ENCODE peak calls at places on chromosomes 4 and X, in six cellular contexts. H is aorta, T is PC-9, Q is NT2/D1, F is IMR-90, C is GM23248. G is an unnamed sample.

GRCh38 chr4:154714339-154715040 is 29.3 kb upstream of the LRAT start:
- DNase-seq in H (no peak), F (no peak), Q (no peak), T (no peak), C (no peak), G (no peak)

GRCh38 chr4:173009129-173009823 is 159.3 kb upstream of the GALNT7 start:
- DNase-seq in Q (no peak), H (no peak), T (no peak), C (no peak), F (peak; percentile 76), G (no peak)

GRCh38 chr4:37956941-37957340 is 3.3 kb upstream of the PTTG2 start:
- DNase-seq in Q (no peak), H (no peak), F (no peak), C (no peak), T (no peak), G (no peak)

GRCh38 chr4:20890752-20891151 is 190.5 kb downstream of the PACRGL start:
- DNase-seq in H (no peak), F (no peak), C (peak; percentile 5), T (no peak), Q (no peak), G (no peak)

GRCh38 chr4:14130551-14130950 is 503.0 kb upstream of the BOD1L1 start:
- DNase-seq in F (peak; percentile 58), T (no peak), H (no peak), C (peak; percentile 68), Q (no peak), G (no peak)

GRCh38 chrX:11899091-11899490 is 141.1 kb downstream of the MSL3 start:
- DNase-seq in T (peak; percentile 89), Q (no peak), H (no peak), C (no peak), F (no peak), G (no peak)

GRCh38 chrX:74656079-74656745 is 41.8 kb upstream of the RLIM start:
- DNase-seq in Q (peak; percentile 3), F (peak; percentile 27), C (peak; percentile 45), T (no peak), H (no peak), G (peak; percentile 30)

GRCh38 chrX:21831496-21831895 is 7.9 kb upstream of the MBTPS2 start:
- DNase-seq in H (no peak), T (no peak), Q (no peak), F (no peak), C (no peak), G (no peak)

GRCh38 chr4:153573881-153574807 is 108.0 kb downstream of the TMEM131L start:
- DNase-seq in H (peak; percentile 76), T (peak; percentile 57), C (peak; percentile 87), F (peak; percentile 88), Q (no peak), G (peak; percentile 64)

GRCh38 chrX:47846070-47846469 is 9.4 kb downstream of the ZNF81 start:
- DNase-seq in H (no peak), C (no peak), Q (no peak), T (no peak), F (no peak), G (no peak)

DNA sequence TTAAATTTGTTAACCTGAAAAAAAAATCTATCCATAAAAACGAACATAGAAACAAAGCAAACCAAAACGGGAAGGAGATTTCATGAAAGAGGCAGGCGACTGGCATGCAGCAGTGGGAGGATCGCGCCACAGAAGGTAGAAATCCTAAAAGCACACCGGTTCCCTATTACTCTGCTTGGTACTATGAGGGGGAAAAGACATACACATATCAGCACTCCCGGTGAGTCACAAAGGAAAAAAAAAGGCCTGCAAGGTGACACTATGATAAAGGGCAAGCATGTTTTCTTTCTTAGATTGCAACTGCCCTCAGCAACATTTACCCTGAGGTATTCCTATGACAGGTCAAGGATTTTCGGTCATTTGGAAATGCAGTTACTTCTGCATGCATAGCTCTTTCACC is 60.6 kb upstream of the NAP1L5 start:
- DNase-seq in Q (no peak), C (no peak), H (no peak), T (peak; percentile 38), F (peak; percentile 23), G (no peak)
- H3K4me3 ChIP-seq in Q (no peak overlapping the region), C (no peak overlapping the region), H (no peak overlapping the region), T (no peak overlapping the region), F (no peak overlapping the region), G (no peak overlapping the region)

GRCh38 chrX:100829730-100830129 is 9.5 kb downstream of the CSTF2 start:
- DNase-seq in C (peak; percentile 27), H (no peak), T (no peak), Q (no peak), F (peak; percentile 77), G (no peak)
- H3K36me3 ChIP-seq in C (peaks cover 12% of the 10 kb centered on the region), H (peaks cover 2% of the 10 kb centered on the region), T (peaks cover 6% of the 10 kb centered on the region), Q (peaks cover 81% of the 10 kb centered on the region), F (peaks cover 7% of the 10 kb centered on the region), G (peaks cover 9% of the 10 kb centered on the region)

DNA sequence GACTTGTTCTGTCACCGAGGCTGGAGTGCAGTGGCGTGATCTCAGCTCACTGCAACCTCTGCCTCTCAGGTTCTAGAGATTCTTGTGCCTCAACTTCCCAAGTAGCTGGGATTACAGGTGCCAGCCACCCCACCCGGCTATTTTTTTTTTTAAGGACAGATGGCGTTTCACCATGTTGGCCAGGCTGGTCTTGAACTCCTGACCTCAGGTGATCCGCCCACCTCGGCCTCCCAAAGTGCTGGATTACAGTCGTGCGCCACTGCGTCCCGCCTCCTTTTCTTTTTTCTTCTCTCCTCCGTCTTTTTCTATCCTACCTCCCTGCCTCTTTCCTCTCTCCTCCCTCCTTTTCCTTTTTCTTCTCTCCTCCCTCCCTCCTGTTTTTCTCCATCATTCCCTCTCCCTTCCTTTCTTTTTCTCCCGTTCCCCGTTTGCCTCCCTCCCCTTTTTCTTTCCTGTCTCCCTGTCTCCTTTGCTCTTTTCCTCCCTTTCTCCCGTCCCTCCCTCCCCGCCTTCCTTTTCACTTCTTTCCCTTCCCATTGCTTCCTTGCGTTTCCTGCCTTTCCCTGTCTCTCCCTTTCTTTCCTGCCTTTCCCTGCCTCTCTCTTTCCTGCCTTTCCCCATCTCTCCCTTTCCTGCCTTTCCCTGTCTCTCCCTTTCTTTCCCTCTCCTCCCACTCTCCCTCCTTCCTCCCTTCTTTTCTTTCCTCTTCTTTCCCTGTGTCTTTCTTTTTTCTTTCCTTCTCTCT is 2.1 kb upstream of the SLC25A6 start:
- DNase-seq in C (no peak), Q (no peak), T (no peak), H (peak; percentile 24), F (no peak), G (no peak)
- H3K4me3 ChIP-seq in C (peak overlapping the region; percentile 93), Q (peak overlapping the region; percentile 59), T (peak overlapping the region; percentile 100), H (no peak overlapping the region), F (no peak overlapping the region), G (peak overlapping the region; percentile 97)

GRCh38 chrX:5936438-5936837 is 292.2 kb downstream of the NLGN4X start:
- DNase-seq in H (no peak), T (no peak), Q (no peak), C (no peak), F (no peak), G (no peak)
- H3K36me3 ChIP-seq in H (no peaks in the 10 kb centered on the region), T (no peaks in the 10 kb centered on the region), Q (no peaks in the 10 kb centered on the region), C (no peaks in the 10 kb centered on the region), F (no peaks in the 10 kb centered on the region), G (no peaks in the 10 kb centered on the region)

GRCh38 chr4:125115941-125116340 is 198.8 kb upstream of the FAT4 start:
- DNase-seq in C (peak; percentile 64), Q (no peak), H (no peak), F (peak; percentile 94), T (peak; percentile 45), G (no peak)

GRCh38 chr4:125116431-125116830 is 198.3 kb upstream of the FAT4 start:
- DNase-seq in F (peak; percentile 65), C (no peak), H (no peak), Q (no peak), T (no peak), G (no peak)

GRCh38 chr4:125111352-125111751 is 203.4 kb upstream of the FAT4 start:
- DNase-seq in T (no peak), C (no peak), F (no peak), Q (no peak), H (no peak), G (no peak)

GRCh38 chr4:125112536-125112935 is 202.2 kb upstream of the FAT4 start:
- DNase-seq in Q (no peak), F (no peak), H (no peak), C (no peak), T (no peak), G (no peak)

GRCh38 chr4:125115476-125115875 is 199.3 kb upstream of the FAT4 start:
- DNase-seq in F (peak; percentile 41), Q (no peak), T (no peak), H (no peak), C (peak; percentile 65), G (no peak)
- H3K4me3 ChIP-seq in F (no peak overlapping the region), Q (no peak overlapping the region), T (no peak overlapping the region), H (no peak overlapping the region), C (no peak overlapping the region), G (no peak overlapping the region)

G was measured in MG63.